ENCODE peak calls at places on chromosome 3, in four cellular contexts. Y is colonic mucosa, G is H1, R is IMR-90. E is an unnamed sample.

GRCh38 chr3:150149651-150150051 is 179.0 kb upstream of the PFN2 start:
- DNase-seq in R (peak), G (no peak), Y (no peak), E (no peak)

GRCh38 chr3:69095636-69096035 is 10.9 kb downstream of the ARL6IP5 start:
- DNase-seq in G (no peak), Y (no peak), R (no peak), E (no peak)

GRCh38 chr3:141530133-141530768 is 43.4 kb downstream of the RASA2 start:
- DNase-seq in Y (no peak), R (peak), G (no peak), E (no peak)

GRCh38 chr3:173770796-173771573 is 373.4 kb downstream of the NLGN1 start:
- DNase-seq in R (peak), G (no peak), Y (no peak), E (no peak)

GRCh38 chr3:181326637-181327223 is 337.2 kb upstream of the DNAJC19 start:
- DNase-seq in R (no peak), G (no peak), Y (no peak), E (peak)

GRCh38 chr3:95810468-95810867 is 1003.9 kb upstream of the EPHA6 start:
- DNase-seq in G (no peak), R (no peak), Y (no peak), E (no peak)

GRCh38 chr3:45110185-45110833 is 35.9 kb downstream of the CDCP1 start:
- DNase-seq in R (no peak), Y (peak), G (no peak), E (no peak)

GRCh38 chr3:123193448-123194101 is 8.2 kb upstream of the SEC22A start:
- DNase-seq in Y (no peak), R (no peak), G (no peak), E (no peak)

GRCh38 chr3:176967525-176967924 is 229.8 kb downstream of the TBL1XR1 start:
- DNase-seq in Y (no peak), G (no peak), R (peak), E (no peak)

GRCh38 chr3:29853841-29854397 is 573.0 kb downstream of the RBMS3 start:
- DNase-seq in Y (no peak), G (no peak), R (no peak), E (no peak)

GRCh38 chr3:24704496-24704895 is 209.8 kb upstream of the THRB start:
- DNase-seq in R (no peak), Y (no peak), G (no peak), E (no peak)

GRCh38 chr3:33060609-33061337 is 36.2 kb downstream of the GLB1 start:
- DNase-seq in R (no peak), Y (no peak), G (no peak), E (no peak)

GRCh38 chr3:21330293-21330692 is 420.7 kb downstream of the ZNF385D start:
- DNase-seq in R (no peak), G (no peak), Y (no peak), E (no peak)

GRCh38 chr3:133926736-133927542 is 31.3 kb upstream of the RAB6B start:
- DNase-seq in Y (peak), R (no peak), G (peak), E (peak)
- TF ChIP-seq CTCF in Y (no peak), R (no peak), G (peak), E (no peak)

DNA sequence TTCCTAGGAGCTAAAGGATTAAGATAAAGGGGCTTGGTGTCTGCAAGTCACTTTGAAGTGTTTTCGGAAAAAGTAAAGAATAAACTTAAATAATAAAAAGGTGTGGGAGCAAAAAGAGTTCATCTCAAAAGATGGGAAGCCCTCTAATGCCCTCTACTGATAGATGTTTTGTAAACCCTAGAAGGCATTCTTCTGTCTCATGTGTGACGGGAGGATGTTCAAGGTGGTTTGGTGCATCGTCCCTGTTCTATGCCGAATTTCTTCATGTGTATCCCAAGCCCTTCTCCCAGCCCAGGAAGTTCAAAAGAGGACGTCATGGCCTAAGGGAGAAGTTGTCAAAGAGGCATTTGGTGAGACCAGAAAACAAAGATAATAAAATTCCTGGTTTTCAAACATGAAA is 37.2 kb downstream of the CCK start:
- DNase-seq in Y (no peak), G (no peak), R (peak), E (no peak)
- TF ChIP-seq CTCF in Y (no peak), G (peak), R (peak), E (no peak)

GRCh38 chr3:71510485-71510884 is 73.0 kb downstream of the FOXP1 start:
- DNase-seq in R (peak), G (no peak), Y (no peak), E (no peak)
- TF ChIP-seq CTCF in R (peak), G (no peak), Y (no peak), E (no peak)

GRCh38 chr3:188830955-188831354 is 340.8 kb upstream of the TPRG1 start:
- DNase-seq in G (no peak), R (no peak), Y (no peak), E (peak)
- TF ChIP-seq CTCF in G (peak), R (peak), Y (no peak), E (peak)

GRCh38 chr3:161879470-161879869 is 382.9 kb downstream of the OTOL1 start:
- DNase-seq in G (no peak), R (no peak), Y (no peak), E (no peak)
- TF ChIP-seq CTCF in G (no peak), R (no peak), Y (no peak), E (no peak)

GRCh38 chr3:196942226-196942914 is at the start of gene NCBP2:
- DNase-seq in Y (peak), G (peak), R (peak), E (peak)
- TF ChIP-seq CTCF in Y (peak), G (peak), R (peak), E (peak)

GRCh38 chr3:54891540-54891897 is 36.3 kb downstream of the LRTM1 start:
- DNase-seq in G (no peak), Y (peak), R (peak), E (peak)
- TF ChIP-seq CTCF in G (no peak), Y (peak), R (peak), E (no peak)

GRCh38 chr3:120173056-120173675 is 78.9 kb upstream of the GSK3B start:
- DNase-seq in Y (peak), R (peak), G (no peak), E (no peak)

GRCh38 chr3:120174811-120175210 is 80.6 kb upstream of the GSK3B start:
- DNase-seq in R (no peak), Y (peak), G (no peak), E (no peak)

GRCh38 chr3:120177907-120178306 is 83.7 kb upstream of the GSK3B start:
- DNase-seq in Y (no peak), R (no peak), G (no peak), E (no peak)

GRCh38 chr3:120180731-120181412 is 86.6 kb upstream of the GSK3B start:
- DNase-seq in R (no peak), Y (no peak), G (no peak), E (no peak)

GRCh38 chr3:120177151-120177550 is 82.9 kb upstream of the GSK3B start:
- DNase-seq in Y (no peak), G (no peak), R (peak), E (peak)
- TF ChIP-seq CTCF in Y (no peak), G (no peak), R (no peak), E (no peak)

E was measured in Calu3.